ENCODE peak calls at places on chromosome 20, in seven cellular contexts. One of them, this sample, is unnamed.

GRCh38 chr20:60115452-60115851 is 157.2 kb downstream of the CDH26 start:
- DNase-seq in fibroblast of lung: no peak
- DNase-seq in PC-3: no peak
- DNase-seq in neuronal stem cell: no peak
- DNase-seq in astrocyte: no peak
- DNase-seq in mammary epithelial cell: no peak
- DNase-seq in Karpas-422: no peak
- DNase-seq in this sample: no peak

GRCh38 chr20:41261260-41261659 is 56.3 kb downstream of the ZHX3 start:
- DNase-seq in PC-3: no peak
- DNase-seq in neuronal stem cell: no peak
- DNase-seq in fibroblast of lung: no peak
- DNase-seq in astrocyte: no peak
- DNase-seq in Karpas-422: no peak
- DNase-seq in mammary epithelial cell: no peak
- DNase-seq in this sample: no peak

GRCh38 chr20:34042286-34042685 is 48.6 kb downstream of the RALY start:
- DNase-seq in fibroblast of lung: no peak
- DNase-seq in mammary epithelial cell: no peak
- DNase-seq in neuronal stem cell: no peak
- DNase-seq in PC-3: no peak
- DNase-seq in Karpas-422: no peak
- DNase-seq in astrocyte: no peak
- DNase-seq in this sample: no peak

GRCh38 chr20:4063631-4064030 is 48.3 kb upstream of the RNF24 start:
- DNase-seq in mammary epithelial cell: no peak
- DNase-seq in fibroblast of lung: no peak
- DNase-seq in neuronal stem cell: no peak
- DNase-seq in PC-3: no peak
- DNase-seq in astrocyte: peak
- DNase-seq in Karpas-422: no peak
- DNase-seq in this sample: no peak

GRCh38 chr20:44736170-44737021 is 9.3 kb upstream of the KCNK15 start:
- DNase-seq in PC-3: peak
- DNase-seq in fibroblast of lung: peak
- DNase-seq in neuronal stem cell: peak
- DNase-seq in mammary epithelial cell: peak
- DNase-seq in Karpas-422: peak
- DNase-seq in astrocyte: peak
- DNase-seq in this sample: peak

GRCh38 chr20:56710125-56710524 is 81.0 kb downstream of the TFAP2C start:
- DNase-seq in astrocyte: no peak
- DNase-seq in Karpas-422: no peak
- DNase-seq in fibroblast of lung: no peak
- DNase-seq in mammary epithelial cell: no peak
- DNase-seq in neuronal stem cell: no peak
- DNase-seq in PC-3: no peak
- DNase-seq in this sample: no peak

GRCh38 chr20:33650753-33651561 is 11.2 kb upstream of the C20orf144 start:
- DNase-seq in PC-3: peak
- DNase-seq in mammary epithelial cell: no peak
- DNase-seq in neuronal stem cell: no peak
- DNase-seq in astrocyte: no peak
- DNase-seq in Karpas-422: no peak
- DNase-seq in fibroblast of lung: no peak
- DNase-seq in this sample: no peak

GRCh38 chr20:43533060-43533459 is 25.6 kb downstream of the L3MBTL1 start:
- DNase-seq in Karpas-422: no peak
- DNase-seq in PC-3: no peak
- DNase-seq in mammary epithelial cell: no peak
- DNase-seq in neuronal stem cell: no peak
- DNase-seq in astrocyte: no peak
- DNase-seq in fibroblast of lung: no peak
- DNase-seq in this sample: no peak

GRCh38 chr20:5945963-5946362 is 4.4 kb downstream of the TRMT6 start:
- DNase-seq in fibroblast of lung: peak
- DNase-seq in neuronal stem cell: no peak
- DNase-seq in PC-3: peak
- DNase-seq in astrocyte: peak
- DNase-seq in Karpas-422: no peak
- DNase-seq in mammary epithelial cell: peak
- DNase-seq in this sample: no peak

GRCh38 chr20:34703061-34703572 is 1.0 kb upstream of the TP53INP2 start:
- DNase-seq in astrocyte: no peak
- DNase-seq in mammary epithelial cell: no peak
- DNase-seq in PC-3: no peak
- DNase-seq in fibroblast of lung: no peak
- DNase-seq in neuronal stem cell: no peak
- DNase-seq in Karpas-422: no peak
- DNase-seq in this sample: no peak

GRCh38 chr20:63472159-63472811 is at the start of gene KCNQ2:
- DNase-seq in astrocyte: no peak
- DNase-seq in PC-3: no peak
- DNase-seq in neuronal stem cell: no peak
- DNase-seq in mammary epithelial cell: no peak
- DNase-seq in fibroblast of lung: no peak
- DNase-seq in Karpas-422: no peak
- DNase-seq in this sample: no peak

GRCh38 chr20:4569092-4569491 is 152.6 kb upstream of the PRND start:
- DNase-seq in mammary epithelial cell: no peak
- DNase-seq in PC-3: no peak
- DNase-seq in neuronal stem cell: no peak
- DNase-seq in Karpas-422: peak
- DNase-seq in fibroblast of lung: no peak
- DNase-seq in astrocyte: no peak
- DNase-seq in this sample: peak

GRCh38 chr20:2219481-2220006 is 76.3 kb upstream of the TGM3 start:
- DNase-seq in PC-3: no peak
- DNase-seq in neuronal stem cell: no peak
- DNase-seq in Karpas-422: no peak
- DNase-seq in astrocyte: no peak
- DNase-seq in mammary epithelial cell: no peak
- DNase-seq in fibroblast of lung: no peak
- DNase-seq in this sample: no peak

DNA sequence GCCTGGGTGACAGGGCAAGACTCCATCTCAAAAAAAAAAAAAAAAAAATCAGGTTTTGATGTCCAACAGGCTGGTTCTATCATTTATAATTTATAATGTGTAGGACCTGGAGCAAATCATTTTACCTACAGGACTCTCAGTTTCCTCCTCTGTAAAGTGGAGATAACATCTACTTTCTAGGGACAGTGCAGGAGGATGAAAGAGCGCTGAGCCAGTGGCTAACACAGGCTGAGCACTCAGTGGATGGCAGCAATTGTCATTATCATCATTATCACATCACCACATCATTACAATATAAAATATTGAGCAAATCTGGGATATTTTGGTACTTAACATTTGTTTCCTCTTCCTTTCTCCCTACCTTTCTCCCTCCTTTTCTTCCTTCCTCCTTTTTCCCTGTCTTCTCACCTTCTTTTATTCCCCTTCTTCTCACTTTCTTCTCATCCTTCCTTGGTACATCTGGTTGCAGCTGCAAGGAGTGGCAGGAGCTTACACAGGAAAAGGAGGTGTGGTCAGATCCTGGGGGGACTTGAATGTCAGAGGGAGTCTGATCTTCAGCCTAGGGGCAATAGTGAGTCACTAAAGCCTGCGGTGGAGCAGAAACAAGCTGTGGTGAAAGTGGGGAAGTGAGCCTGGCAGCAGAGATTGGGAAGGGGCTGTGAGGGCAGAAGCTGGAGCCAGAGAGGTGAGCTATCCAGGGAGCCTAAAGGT is 24.6 kb upstream of the CTNNBL1 start:
- DNase-seq in Karpas-422: no peak
- DNase-seq in PC-3: peak
- DNase-seq in astrocyte: no peak
- DNase-seq in mammary epithelial cell: peak
- DNase-seq in neuronal stem cell: no peak
- DNase-seq in fibroblast of lung: no peak
- DNase-seq in this sample: no peak
- H3K4me2 ChIP-seq in Karpas-422: no peak
- H3K4me2 ChIP-seq in PC-3: peak
- H3K4me2 ChIP-seq in astrocyte: no peak
- H3K4me2 ChIP-seq in mammary epithelial cell: no peak
- H3K4me2 ChIP-seq in neuronal stem cell: no peak
- H3K4me2 ChIP-seq in fibroblast of lung: no peak
- H3K4me2 ChIP-seq in this sample: no peak

DNA sequence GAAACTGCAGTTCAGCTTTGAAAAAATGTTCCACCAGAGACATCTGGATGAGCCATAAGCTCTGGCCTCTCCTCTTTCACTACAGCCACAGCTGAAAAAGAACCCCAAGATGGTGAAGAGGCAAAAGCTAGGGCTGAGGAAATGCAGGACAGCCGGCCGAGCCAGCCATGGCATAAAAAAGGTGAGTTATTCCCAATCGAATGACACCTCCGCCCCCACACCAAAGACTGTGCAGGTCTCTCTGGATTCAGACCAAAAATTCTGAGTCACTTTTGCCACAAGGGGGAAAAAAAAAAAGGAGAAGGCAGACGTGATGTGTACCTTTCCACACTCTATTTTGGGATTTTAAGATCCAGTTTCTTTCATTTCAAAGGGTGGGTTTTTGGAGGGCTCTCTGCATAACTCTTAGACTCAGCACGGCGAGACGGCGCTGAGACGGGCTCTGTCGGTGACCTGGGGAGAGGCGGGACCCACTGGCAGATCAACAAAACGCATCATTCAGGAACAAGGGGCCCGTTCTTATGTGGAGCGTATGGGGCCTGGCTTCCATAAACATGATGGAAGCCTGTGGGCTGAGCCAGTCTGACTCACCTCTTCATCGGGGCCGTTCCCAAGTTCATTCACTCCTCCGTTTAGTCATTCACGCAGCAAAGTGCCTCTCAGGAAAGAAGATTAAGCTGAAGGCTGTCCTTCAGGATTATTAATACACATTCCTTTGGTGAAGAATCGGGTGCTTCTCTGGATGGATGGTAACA is 54.8 kb downstream of the NFATC2 start:
- DNase-seq in mammary epithelial cell: peak
- DNase-seq in fibroblast of lung: peak
- DNase-seq in neuronal stem cell: no peak
- DNase-seq in PC-3: peak
- DNase-seq in astrocyte: peak
- DNase-seq in Karpas-422: no peak
- DNase-seq in this sample: no peak
- H3K9ac ChIP-seq in mammary epithelial cell: peak
- H3K9ac ChIP-seq in fibroblast of lung: no peak
- H3K9ac ChIP-seq in neuronal stem cell: no peak
- H3K9ac ChIP-seq in PC-3: peak
- H3K9ac ChIP-seq in astrocyte: peak
- H3K9ac ChIP-seq in Karpas-422: no peak
- H3K9ac ChIP-seq in this sample: no peak

GRCh38 chr20:58882704-58883089 is 30.2 kb downstream of the GNAS start:
- DNase-seq in Karpas-422: no peak
- DNase-seq in astrocyte: no peak
- DNase-seq in PC-3: no peak
- DNase-seq in mammary epithelial cell: no peak
- DNase-seq in neuronal stem cell: no peak
- DNase-seq in fibroblast of lung: no peak
- DNase-seq in this sample: no peak

GRCh38 chr20:58880994-58881752 is 28.7 kb downstream of the GNAS start:
- DNase-seq in neuronal stem cell: no peak
- DNase-seq in Karpas-422: peak
- DNase-seq in astrocyte: no peak
- DNase-seq in mammary epithelial cell: no peak
- DNase-seq in PC-3: peak
- DNase-seq in fibroblast of lung: no peak
- DNase-seq in this sample: no peak

GRCh38 chr20:58884966-58885365 is 32.5 kb downstream of the GNAS start:
- DNase-seq in PC-3: no peak
- DNase-seq in neuronal stem cell: no peak
- DNase-seq in fibroblast of lung: no peak
- DNase-seq in mammary epithelial cell: no peak
- DNase-seq in astrocyte: no peak
- DNase-seq in Karpas-422: no peak
- DNase-seq in this sample: no peak

GRCh38 chr20:58880441-58880840 is 27.9 kb downstream of the GNAS start:
- DNase-seq in PC-3: no peak
- DNase-seq in astrocyte: no peak
- DNase-seq in neuronal stem cell: no peak
- DNase-seq in fibroblast of lung: no peak
- DNase-seq in mammary epithelial cell: no peak
- DNase-seq in Karpas-422: no peak
- DNase-seq in this sample: no peak

DNA sequence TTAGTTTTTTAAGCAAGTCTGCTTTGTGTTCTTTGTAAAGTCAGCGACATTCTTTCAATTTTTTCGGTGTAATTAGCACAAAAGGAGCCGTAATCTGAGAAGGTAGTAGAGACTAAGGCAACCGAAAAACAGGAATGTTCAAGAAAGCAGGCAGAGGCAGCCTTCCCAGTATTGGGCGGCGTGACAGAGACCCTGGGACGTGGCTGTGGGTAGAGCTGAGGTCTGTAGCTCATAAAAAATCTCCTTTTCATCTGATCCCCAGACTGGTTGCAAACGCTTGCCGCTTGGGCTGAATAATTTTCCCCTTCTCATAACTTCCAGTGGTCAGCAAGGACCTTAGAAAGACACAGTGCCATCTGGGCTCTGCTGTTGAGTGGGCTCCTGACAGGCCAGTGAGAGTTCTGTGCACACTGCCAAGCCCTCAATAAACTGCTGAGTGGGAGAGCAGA is 30.8 kb downstream of the GNAS start:
- DNase-seq in mammary epithelial cell: no peak
- DNase-seq in PC-3: no peak
- DNase-seq in astrocyte: peak
- DNase-seq in Karpas-422: no peak
- DNase-seq in fibroblast of lung: no peak
- DNase-seq in neuronal stem cell: peak
- DNase-seq in this sample: no peak
- H3K4me2 ChIP-seq in mammary epithelial cell: no peak
- H3K4me2 ChIP-seq in PC-3: no peak
- H3K4me2 ChIP-seq in astrocyte: peak
- H3K4me2 ChIP-seq in Karpas-422: no peak
- H3K4me2 ChIP-seq in fibroblast of lung: no peak
- H3K4me2 ChIP-seq in neuronal stem cell: no peak
- H3K4me2 ChIP-seq in this sample: no peak

DNA sequence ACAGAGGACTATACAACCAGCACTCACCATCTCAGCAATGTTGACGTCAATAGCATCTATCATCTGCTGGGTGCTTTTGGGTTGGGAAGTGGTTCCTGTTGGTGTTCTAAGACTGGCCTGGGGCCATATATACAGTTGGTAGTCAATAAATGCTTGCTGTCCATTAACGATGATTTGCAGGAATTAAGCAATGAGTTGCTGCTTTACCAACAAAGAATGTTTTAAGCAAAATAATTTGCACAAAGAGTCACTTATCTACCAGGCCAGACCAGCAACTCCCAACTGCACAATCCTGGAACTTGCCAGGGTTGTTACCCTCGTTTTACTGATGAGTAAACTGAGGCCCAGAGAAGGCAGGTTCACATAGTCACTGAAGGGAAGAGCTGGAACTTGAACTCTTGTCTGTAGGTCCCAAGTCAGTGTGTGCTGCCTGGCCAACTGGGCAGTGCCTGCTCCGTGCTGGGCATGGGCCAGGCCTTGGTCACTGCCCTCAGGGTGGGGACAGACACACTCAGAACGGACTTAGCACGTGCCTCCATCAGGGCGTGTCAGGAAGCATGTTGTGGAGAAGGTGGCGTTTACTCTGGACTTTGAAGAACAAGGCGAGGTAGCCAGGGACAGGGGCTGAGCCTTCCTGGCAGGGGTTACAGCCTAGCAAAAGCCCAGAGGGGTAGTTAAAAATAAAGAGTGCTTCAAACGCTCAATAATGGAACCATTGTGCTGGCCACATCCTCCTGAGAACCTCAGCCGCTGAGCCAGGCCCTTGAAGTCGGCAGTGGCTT is 2.5 kb upstream of the SRC start:
- DNase-seq in Karpas-422: no peak
- DNase-seq in fibroblast of lung: no peak
- DNase-seq in astrocyte: no peak
- DNase-seq in neuronal stem cell: no peak
- DNase-seq in PC-3: peak
- DNase-seq in mammary epithelial cell: peak
- DNase-seq in this sample: peak
- H3K9ac ChIP-seq in Karpas-422: peak
- H3K9ac ChIP-seq in fibroblast of lung: no peak
- H3K9ac ChIP-seq in astrocyte: no peak
- H3K9ac ChIP-seq in neuronal stem cell: no peak
- H3K9ac ChIP-seq in PC-3: no peak
- H3K9ac ChIP-seq in mammary epithelial cell: no peak
- H3K9ac ChIP-seq in this sample: no peak

This sample was measured in DND-41.